ENCODE peak calls at places on chromosomes 7 and 10, in four cellular contexts. N is stimulated activated CD4-positive, alpha-beta T cell treated with anti-CD3 and anti-CD28 coated beads, Interleukin-12 subunit alpha, Interleukin-12 subunit beta, amount 100 ng/mL, for 4 hours; D is HT1080; A is CD8-positive, alpha-beta memory T cell. I is an unnamed sample.

GRCh38 chr7:18399624-18400235 is 95.8 kb upstream of the HDAC9 start:
- DNase-seq in A (no peak), D (peak; percentile 15), N (no peak), I (no peak)

GRCh38 chr10:18397886-18398285 is 253.5 kb downstream of the NSUN6 start:
- DNase-seq in A (no peak), D (no peak), N (no peak), I (no peak)

GRCh38 chr7:142745091-142745635 is 4.1 kb upstream of the PRSS1 start:
- DNase-seq in D (peak; percentile 49), N (no peak), A (no peak), I (no peak)

GRCh38 chr10:129679207-129679606 is 212.2 kb downstream of the MGMT start:
- DNase-seq in A (no peak), N (no peak), D (no peak), I (no peak)

GRCh38 chr10:89632824-89633223 is 12.2 kb downstream of the PANK1 start:
- DNase-seq in N (no peak), A (no peak), D (no peak), I (no peak)

GRCh38 chr7:138979226-138979979 is 1.8 kb downstream of the KIAA1549 start:
- DNase-seq in A (no peak), D (peak; percentile 23), N (no peak), I (peak; percentile 9)

GRCh38 chr10:81863771-81864170 is 11.2 kb upstream of the NRG3 start:
- DNase-seq in D (no peak), A (no peak), N (no peak), I (no peak)

GRCh38 chr10:129411146-129411705 is 55.8 kb upstream of the MGMT start:
- DNase-seq in N (no peak), A (no peak), D (no peak), I (no peak)

GRCh38 chr10:11609052-11609451 is 2.4 kb downstream of the USP6NL start:
- DNase-seq in A (no peak), D (no peak), N (no peak), I (no peak)

GRCh38 chr7:91193141-91193540 is 71.1 kb upstream of the FZD1 start:
- DNase-seq in N (no peak), D (no peak), A (no peak), I (no peak)

GRCh38 chr10:78754269-78755074 is 314.3 kb upstream of the ZMIZ1 start:
- DNase-seq in A (no peak), D (peak; percentile 72), N (no peak), I (no peak)

GRCh38 chr10:107103174-107104025 is 61.1 kb downstream of the SORCS1 start:
- DNase-seq in A (no peak), N (no peak), D (no peak), I (no peak)

GRCh38 chr10:69826789-69827532 is 25.3 kb downstream of the COL13A1 start:
- DNase-seq in N (no peak), A (no peak), D (no peak), I (no peak)

GRCh38 chr10:124708246-124708779 is 35.9 kb downstream of the FAM53B start:
- DNase-seq in D (no peak), N (no peak), A (no peak), I (no peak)

GRCh38 chr7:157335991-157336382 is 817 bp upstream of the DNAJB6 start:
- DNase-seq in A (no peak), D (no peak), N (no peak), I (no peak)

GRCh38 chr7:27435461-27435860 is 192.9 kb downstream of the EVX1 start:
- DNase-seq in A (no peak), D (peak; percentile 72), N (no peak), I (no peak)

GRCh38 chr10:23065549-23065948 is 29.8 kb upstream of the MSRB2 start:
- DNase-seq in N (no peak), A (no peak), D (peak; percentile 26), I (peak; percentile 46)

GRCh38 chr7:43785425-43785824 is 26.9 kb downstream of the BLVRA start:
- DNase-seq in A (no peak), N (no peak), D (peak; percentile 86), I (peak; percentile 84)

GRCh38 chr10:98419456-98420261 is 4.7 kb upstream of the PYROXD2 start:
- DNase-seq in A (no peak), N (no peak), D (no peak), I (no peak)

GRCh38 chr10:117168135-117168674 is 29.1 kb upstream of the KCNK18 start:
- DNase-seq in N (peak; percentile 72), D (peak; percentile 26), A (peak; percentile 49), I (peak; percentile 13)

GRCh38 chr10:80090120-80090519 is 11.7 kb downstream of the TMEM254 start:
- DNase-seq in A (no peak), D (no peak), N (no peak), I (no peak)

GRCh38 chr10:127906548-127907377 is at the start of gene PTPRE:
- DNase-seq in D (peak; percentile 64), N (peak; percentile 80), A (peak; percentile 50), I (peak; percentile 66)

GRCh38 chr10:33735463-33735862 is 401.0 kb upstream of the NRP1 start:
- DNase-seq in D (peak; percentile 29), N (no peak), A (no peak), I (peak; percentile 46)

GRCh38 chr10:84261236-84261635 is 16.4 kb downstream of the RGR start:
- DNase-seq in D (no peak), N (no peak), A (no peak), I (no peak)

GRCh38 chr7:40922316-40922670 is 780.6 kb downstream of the INHBA start:
- DNase-seq in A (no peak), D (peak; percentile 39), N (no peak), I (peak; percentile 98)

GRCh38 chr7:17374157-17374556 is 75.7 kb downstream of the AHR start:
- DNase-seq in A (no peak), N (no peak), D (no peak), I (no peak)

GRCh38 chr10:86085686-86086085 is 280.9 kb downstream of the GRID1 start:
- DNase-seq in D (no peak), A (no peak), N (no peak), I (no peak)

GRCh38 chr10:88386878-88387773 is 196.0 kb downstream of the RNLS start:
- DNase-seq in N (no peak), D (no peak), A (no peak), I (peak; percentile 42)

GRCh38 chr10:124093076-124093773 is at the start of gene CHST15:
- DNase-seq in A (no peak), N (no peak), D (peak; percentile 77), I (peak; percentile 90)